ENCODE peak calls at places on chromosome 2, in seven cellular contexts. T is HCT116, W is SK-N-SH, H is NT2/D1, M is K562, P is GM12878, K is H1. F is an unnamed sample.

GRCh38 chr2:24304098-24304497 is 56.2 kb downstream of the ITSN2 start:
- DNase-seq in T (no peak), W (no peak), H (no peak), M (peak; percentile 26), P (no peak), K (no peak), F (peak; percentile 38)

GRCh38 chr2:26161926-26162325 is 11.0 kb upstream of the GAREM2 start:
- DNase-seq in T (no peak), W (no peak), H (no peak), M (no peak), P (no peak), K (no peak), F (no peak)

GRCh38 chr2:200077838-200078237 is 122.5 kb downstream of the MAIP1 start:
- DNase-seq in T (no peak), W (peak; percentile 51), H (no peak), M (no peak), P (no peak), K (no peak), F (no peak)

GRCh38 chr2:44549856-44550255 is 188.1 kb downstream of the CAMKMT start:
- DNase-seq in T (no peak), W (no peak), H (no peak), M (no peak), P (no peak), K (no peak), F (no peak)

GRCh38 chr2:221109552-221109951 is 462.6 kb downstream of the EPHA4 start:
- DNase-seq in T (no peak), W (no peak), H (no peak), M (no peak), P (no peak), K (no peak), F (no peak)

GRCh38 chr2:240846881-240847601 is 21.6 kb upstream of the AGXT start:
- DNase-seq in T (no peak), W (no peak), H (no peak), M (no peak), P (no peak), K (no peak), F (no peak)

GRCh38 chr2:169676357-169676756 is 17.8 kb downstream of the CFAP210 start:
- DNase-seq in T (no peak), W (no peak), H (no peak), M (no peak), P (no peak), K (no peak), F (no peak)

GRCh38 chr2:182182436-182182835 is 196.8 kb downstream of the PPP1R1C start:
- DNase-seq in T (no peak), W (no peak), H (no peak), M (no peak), P (no peak), K (no peak), F (no peak)

GRCh38 chr2:150479075-150479915 is 8.2 kb downstream of the RND3 start:
- DNase-seq in T (no peak), W (no peak), H (no peak), M (no peak), P (no peak), K (no peak), F (no peak)

GRCh38 chr2:204665244-204665643 is 120.0 kb downstream of the PARD3B start:
- DNase-seq in T (no peak), W (no peak), H (no peak), M (no peak), P (no peak), K (no peak), F (peak; percentile 10)

GRCh38 chr2:46229134-46230063 is 67.8 kb upstream of the EPAS1 start:
- DNase-seq in T (no peak), W (no peak), H (peak; percentile 88), M (no peak), P (peak; percentile 89), K (no peak), F (peak; percentile 87)

GRCh38 chr2:101827246-101827645 is 129.7 kb downstream of the MAP4K4 start:
- DNase-seq in T (no peak), W (no peak), H (peak; percentile 42), M (peak; percentile 46), P (no peak), K (no peak), F (peak; percentile 74)

GRCh38 chr2:47656715-47657600 is 126.0 kb upstream of the MSH6 start:
- DNase-seq in T (no peak), W (no peak), H (no peak), M (no peak), P (no peak), K (no peak), F (no peak)
- TF ChIP-seq YY1 in T (no peak), W (no peak), H (no peak), M (no peak), P (no peak), K (no peak), F (no peak)

GRCh38 chr2:119696005-119696404 is 17.0 kb downstream of the TMEM177 start:
- DNase-seq in T (no peak), W (no peak), H (no peak), M (no peak), P (no peak), K (no peak), F (no peak)

GRCh38 chr2:119694470-119694993 is 15.5 kb downstream of the TMEM177 start:
- DNase-seq in T (no peak), W (no peak), H (no peak), M (no peak), P (no peak), K (no peak), F (no peak)

GRCh38 chr2:119693967-119694366 is 15.0 kb downstream of the TMEM177 start:
- DNase-seq in T (no peak), W (no peak), H (no peak), M (no peak), P (no peak), K (no peak), F (no peak)

GRCh38 chr2:119693567-119693966 is 14.6 kb downstream of the TMEM177 start:
- DNase-seq in T (no peak), W (no peak), H (no peak), M (no peak), P (no peak), K (no peak), F (no peak)

DNA sequence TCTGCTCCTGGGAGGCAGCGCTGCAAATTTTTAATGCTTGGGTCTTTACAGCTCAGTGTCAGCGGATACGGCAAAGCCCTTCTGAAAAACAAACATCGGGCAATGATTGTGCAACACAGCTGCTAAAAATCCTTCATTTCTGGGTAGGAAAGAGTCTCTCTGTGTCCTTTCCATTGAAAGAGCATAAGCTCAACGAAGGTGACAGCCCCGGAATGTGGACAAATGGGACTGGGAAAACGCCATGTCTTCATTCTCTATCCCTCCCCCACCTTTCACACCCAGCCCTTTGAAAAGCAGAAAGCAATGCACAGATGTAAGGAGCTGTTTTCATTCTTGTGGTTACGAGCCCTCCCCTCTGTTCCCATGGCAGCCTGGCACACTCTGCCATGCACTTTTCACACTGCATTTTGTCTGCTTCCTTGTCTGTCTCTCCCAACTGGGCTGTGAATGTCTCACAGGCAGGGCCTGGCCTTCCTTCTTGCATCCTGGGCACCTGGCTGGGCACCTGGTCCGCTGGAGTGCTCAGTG is 16.1 kb downstream of the TMEM177 start:
- DNase-seq in T (no peak), W (no peak), H (no peak), M (no peak), P (no peak), K (no peak), F (peak; percentile 66)
- TF ChIP-seq YY1 in T (no peak), W (no peak), H (no peak), M (no peak), P (no peak), K (no peak), F (no peak)

GRCh38 chr2:201559067-201559710 is 84.1 kb downstream of the TMEM237 start:
- DNase-seq in T (no peak), W (no peak), H (no peak), M (no peak), P (no peak), K (no peak), F (no peak)
- TF ChIP-seq YY1 in T (no peak), W (no peak), H (no peak), M (no peak), P (no peak), K (no peak), F (peak; percentile 1)

GRCh38 chr2:61183815-61184214 is 21.8 kb downstream of the C2orf74 start:
- DNase-seq in T (no peak), W (no peak), H (no peak), M (no peak), P (no peak), K (no peak), F (no peak)

GRCh38 chr2:61179701-61180639 is 18.0 kb downstream of the C2orf74 start:
- DNase-seq in T (no peak), W (peak; percentile 42), H (no peak), M (peak; percentile 47), P (no peak), K (no peak), F (no peak)

GRCh38 chr2:61180686-61181085 is 18.7 kb downstream of the C2orf74 start:
- DNase-seq in T (no peak), W (no peak), H (no peak), M (no peak), P (no peak), K (peak; percentile 39), F (no peak)

GRCh38 chr2:61182059-61182383 is 20.0 kb downstream of the C2orf74 start:
- DNase-seq in T (no peak), W (no peak), H (no peak), M (no peak), P (no peak), K (no peak), F (no peak)

GRCh38 chr2:61181382-61182058 is 19.5 kb downstream of the C2orf74 start:
- DNase-seq in T (no peak), W (no peak), H (no peak), M (no peak), P (no peak), K (peak; percentile 34), F (no peak)
- TF ChIP-seq YY1 in T (no peak), W (no peak), H (no peak), M (no peak), P (no peak), K (no peak), F (no peak)

GRCh38 chr2:57552885-57553284 is 493.7 kb upstream of the VRK2 start:
- DNase-seq in T (no peak), W (no peak), H (no peak), M (no peak), P (no peak), K (no peak), F (no peak)

GRCh38 chr2:57546478-57546877 is 500.1 kb upstream of the VRK2 start:
- DNase-seq in T (no peak), W (no peak), H (no peak), M (no peak), P (no peak), K (no peak), F (no peak)

GRCh38 chr2:57544626-57545025 is 502.0 kb upstream of the VRK2 start:
- DNase-seq in T (no peak), W (no peak), H (no peak), M (no peak), P (no peak), K (no peak), F (no peak)

GRCh38 chr2:57550912-57551311 is 495.7 kb upstream of the VRK2 start:
- DNase-seq in T (no peak), W (no peak), H (no peak), M (no peak), P (no peak), K (no peak), F (no peak)

DNA sequence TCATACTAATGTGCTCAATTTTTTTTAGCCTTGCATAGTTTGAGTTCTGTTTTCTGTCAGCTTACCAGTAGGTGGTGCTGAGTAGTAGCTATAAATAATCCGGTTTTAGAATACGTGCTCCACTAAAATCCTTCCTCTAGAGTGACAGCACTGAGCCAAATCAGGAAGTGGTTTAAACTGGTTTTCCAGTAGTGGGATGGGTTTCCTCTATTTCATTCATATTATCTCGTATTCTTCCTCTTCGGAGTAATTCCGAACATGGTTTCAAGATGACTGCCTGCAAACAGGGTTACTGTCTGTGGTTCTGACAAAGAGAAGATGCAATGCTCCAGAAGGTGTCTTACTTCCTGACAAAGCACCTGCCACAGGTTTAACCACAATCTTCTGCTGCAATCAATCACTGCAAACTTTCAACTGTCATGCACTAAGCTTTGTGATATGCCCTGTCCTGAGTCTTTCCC is 496.9 kb upstream of the VRK2 start:
- DNase-seq in T (peak; percentile 16), W (no peak), H (no peak), M (no peak), P (peak; percentile 20), K (no peak), F (no peak)
- TF ChIP-seq YY1 in T (no peak), W (no peak), H (no peak), M (no peak), P (no peak), K (no peak), F (no peak)